ENCODE peak calls at places on chromosomes 1 and 21, in seven cellular contexts. One of them, this sample, is unnamed.

GRCh38 chr21:41411449-41412089 is 14.5 kb upstream of the MX1 start:
- DNase-seq in heart left ventricle: peak
- DNase-seq in HFF-Myc: no peak
- DNase-seq in lower leg skin: peak
- DNase-seq in left ventricle myocardium inferior: no peak
- DNase-seq in right atrium auricular region: peak
- DNase-seq in fibroblast of pulmonary artery: no peak
- DNase-seq in this sample: no peak

GRCh38 chr1:245113649-245114048 is 41.1 kb upstream of the KIF26B start:
- DNase-seq in HFF-Myc: no peak
- DNase-seq in lower leg skin: no peak
- DNase-seq in heart left ventricle: no peak
- DNase-seq in right atrium auricular region: no peak
- DNase-seq in fibroblast of pulmonary artery: no peak
- DNase-seq in left ventricle myocardium inferior: no peak
- DNase-seq in this sample: no peak

GRCh38 chr1:110673805-110674336 is 869 bp downstream of the KCNA3 start:
- DNase-seq in heart left ventricle: no peak
- DNase-seq in left ventricle myocardium inferior: no peak
- DNase-seq in HFF-Myc: no peak
- DNase-seq in lower leg skin: peak
- DNase-seq in right atrium auricular region: no peak
- DNase-seq in fibroblast of pulmonary artery: no peak
- DNase-seq in this sample: no peak

GRCh38 chr1:35753626-35754260 is 16.0 kb downstream of the CLSPN start:
- DNase-seq in left ventricle myocardium inferior: no peak
- DNase-seq in heart left ventricle: no peak
- DNase-seq in fibroblast of pulmonary artery: no peak
- DNase-seq in lower leg skin: no peak
- DNase-seq in right atrium auricular region: no peak
- DNase-seq in HFF-Myc: no peak
- DNase-seq in this sample: no peak

GRCh38 chr1:221563476-221563921 is 178.4 kb downstream of the DUSP10 start:
- DNase-seq in heart left ventricle: no peak
- DNase-seq in fibroblast of pulmonary artery: no peak
- DNase-seq in lower leg skin: no peak
- DNase-seq in left ventricle myocardium inferior: no peak
- DNase-seq in HFF-Myc: no peak
- DNase-seq in right atrium auricular region: no peak
- DNase-seq in this sample: no peak

GRCh38 chr1:48109390-48110009 is 112.3 kb upstream of the TRABD2B start:
- DNase-seq in HFF-Myc: peak
- DNase-seq in left ventricle myocardium inferior: no peak
- DNase-seq in lower leg skin: no peak
- DNase-seq in right atrium auricular region: no peak
- DNase-seq in fibroblast of pulmonary artery: peak
- DNase-seq in heart left ventricle: no peak
- DNase-seq in this sample: peak

GRCh38 chr1:238223067-238223640 is 332.4 kb upstream of the ZP4 start:
- DNase-seq in HFF-Myc: no peak
- DNase-seq in lower leg skin: no peak
- DNase-seq in right atrium auricular region: no peak
- DNase-seq in fibroblast of pulmonary artery: peak
- DNase-seq in heart left ventricle: no peak
- DNase-seq in left ventricle myocardium inferior: no peak
- DNase-seq in this sample: no peak

GRCh38 chr1:58460469-58460868 is 86.1 kb downstream of the OMA1 start:
- DNase-seq in left ventricle myocardium inferior: no peak
- DNase-seq in heart left ventricle: no peak
- DNase-seq in right atrium auricular region: no peak
- DNase-seq in HFF-Myc: peak
- DNase-seq in lower leg skin: no peak
- DNase-seq in fibroblast of pulmonary artery: peak
- DNase-seq in this sample: no peak

GRCh38 chr1:66373072-66373685 is 160.8 kb upstream of the SGIP1 start:
- DNase-seq in left ventricle myocardium inferior: no peak
- DNase-seq in right atrium auricular region: no peak
- DNase-seq in lower leg skin: no peak
- DNase-seq in heart left ventricle: no peak
- DNase-seq in fibroblast of pulmonary artery: no peak
- DNase-seq in HFF-Myc: no peak
- DNase-seq in this sample: no peak

GRCh38 chr1:54120698-54121481 is 31.9 kb downstream of the CDCP2 start:
- DNase-seq in heart left ventricle: no peak
- DNase-seq in lower leg skin: no peak
- DNase-seq in right atrium auricular region: no peak
- DNase-seq in fibroblast of pulmonary artery: no peak
- DNase-seq in HFF-Myc: no peak
- DNase-seq in left ventricle myocardium inferior: no peak
- DNase-seq in this sample: no peak

GRCh38 chr1:218488986-218489385 is 143.8 kb downstream of the TGFB2 start:
- DNase-seq in heart left ventricle: no peak
- DNase-seq in lower leg skin: no peak
- DNase-seq in HFF-Myc: no peak
- DNase-seq in right atrium auricular region: no peak
- DNase-seq in fibroblast of pulmonary artery: peak
- DNase-seq in left ventricle myocardium inferior: no peak
- DNase-seq in this sample: peak

GRCh38 chr21:36615274-36615964 is 83.5 kb upstream of the SIM2 start:
- DNase-seq in left ventricle myocardium inferior: no peak
- DNase-seq in HFF-Myc: no peak
- DNase-seq in heart left ventricle: no peak
- DNase-seq in right atrium auricular region: no peak
- DNase-seq in fibroblast of pulmonary artery: no peak
- DNase-seq in lower leg skin: no peak
- DNase-seq in this sample: no peak

GRCh38 chr1:100344774-100345173 is 7.5 kb upstream of the CDC14A start:
- DNase-seq in left ventricle myocardium inferior: no peak
- DNase-seq in heart left ventricle: no peak
- DNase-seq in HFF-Myc: no peak
- DNase-seq in right atrium auricular region: no peak
- DNase-seq in fibroblast of pulmonary artery: no peak
- DNase-seq in lower leg skin: no peak
- DNase-seq in this sample: no peak

GRCh38 chr1:207863893-207864535 is 46.9 kb downstream of the CD34 start:
- DNase-seq in fibroblast of pulmonary artery: no peak
- DNase-seq in right atrium auricular region: peak
- DNase-seq in left ventricle myocardium inferior: no peak
- DNase-seq in lower leg skin: peak
- DNase-seq in heart left ventricle: peak
- DNase-seq in HFF-Myc: no peak
- DNase-seq in this sample: no peak

GRCh38 chr1:16442273-16442672 is 1.7 kb downstream of the NECAP2 start:
- DNase-seq in HFF-Myc: no peak
- DNase-seq in fibroblast of pulmonary artery: no peak
- DNase-seq in heart left ventricle: no peak
- DNase-seq in right atrium auricular region: no peak
- DNase-seq in lower leg skin: no peak
- DNase-seq in left ventricle myocardium inferior: no peak
- DNase-seq in this sample: no peak

GRCh38 chr1:9201421-9202239 is 32.9 kb upstream of the H6PD start:
- DNase-seq in left ventricle myocardium inferior: no peak
- DNase-seq in HFF-Myc: no peak
- DNase-seq in right atrium auricular region: peak
- DNase-seq in heart left ventricle: no peak
- DNase-seq in lower leg skin: no peak
- DNase-seq in fibroblast of pulmonary artery: peak
- DNase-seq in this sample: peak

GRCh38 chr1:160363951-160364350 is 2.9 kb upstream of the NHLH1 start:
- DNase-seq in heart left ventricle: no peak
- DNase-seq in HFF-Myc: no peak
- DNase-seq in lower leg skin: peak
- DNase-seq in right atrium auricular region: peak
- DNase-seq in left ventricle myocardium inferior: no peak
- DNase-seq in fibroblast of pulmonary artery: no peak
- DNase-seq in this sample: no peak

GRCh38 chr21:31364265-31364945 is 20.3 kb upstream of the TIAM1 start:
- DNase-seq in lower leg skin: no peak
- DNase-seq in fibroblast of pulmonary artery: no peak
- DNase-seq in HFF-Myc: no peak
- DNase-seq in heart left ventricle: no peak
- DNase-seq in right atrium auricular region: no peak
- DNase-seq in left ventricle myocardium inferior: no peak
- DNase-seq in this sample: no peak

GRCh38 chr21:39954570-39954969 is 87.3 kb downstream of the PCP4 start:
- DNase-seq in heart left ventricle: no peak
- DNase-seq in HFF-Myc: no peak
- DNase-seq in left ventricle myocardium inferior: no peak
- DNase-seq in fibroblast of pulmonary artery: no peak
- DNase-seq in lower leg skin: peak
- DNase-seq in right atrium auricular region: no peak
- DNase-seq in this sample: no peak

GRCh38 chr1:111884772-111885443 is 104.6 kb downstream of the KCND3 start:
- DNase-seq in fibroblast of pulmonary artery: no peak
- DNase-seq in heart left ventricle: peak
- DNase-seq in lower leg skin: no peak
- DNase-seq in HFF-Myc: no peak
- DNase-seq in left ventricle myocardium inferior: no peak
- DNase-seq in right atrium auricular region: no peak
- DNase-seq in this sample: no peak
- TF ChIP-seq CTCF in fibroblast of pulmonary artery: no peak
- TF ChIP-seq CTCF in heart left ventricle: peak
- TF ChIP-seq CTCF in lower leg skin: no peak
- TF ChIP-seq CTCF in HFF-Myc: no peak
- TF ChIP-seq CTCF in left ventricle myocardium inferior: peak
- TF ChIP-seq CTCF in right atrium auricular region: peak
- TF ChIP-seq CTCF in this sample: no peak

GRCh38 chr1:147591246-147591891 is 50.1 kb downstream of the BCL9 start:
- DNase-seq in heart left ventricle: no peak
- DNase-seq in fibroblast of pulmonary artery: no peak
- DNase-seq in right atrium auricular region: no peak
- DNase-seq in left ventricle myocardium inferior: no peak
- DNase-seq in lower leg skin: no peak
- DNase-seq in HFF-Myc: no peak
- DNase-seq in this sample: no peak

GRCh38 chr1:147581459-147581858 is 40.2 kb downstream of the BCL9 start:
- DNase-seq in HFF-Myc: no peak
- DNase-seq in lower leg skin: no peak
- DNase-seq in fibroblast of pulmonary artery: no peak
- DNase-seq in left ventricle myocardium inferior: no peak
- DNase-seq in right atrium auricular region: no peak
- DNase-seq in heart left ventricle: no peak
- DNase-seq in this sample: no peak

GRCh38 chr1:147580609-147581008 is 39.3 kb downstream of the BCL9 start:
- DNase-seq in left ventricle myocardium inferior: no peak
- DNase-seq in lower leg skin: no peak
- DNase-seq in fibroblast of pulmonary artery: no peak
- DNase-seq in HFF-Myc: no peak
- DNase-seq in heart left ventricle: no peak
- DNase-seq in right atrium auricular region: no peak
- DNase-seq in this sample: no peak

GRCh38 chr1:147586412-147586811 is 45.1 kb downstream of the BCL9 start:
- DNase-seq in fibroblast of pulmonary artery: no peak
- DNase-seq in right atrium auricular region: no peak
- DNase-seq in HFF-Myc: no peak
- DNase-seq in left ventricle myocardium inferior: no peak
- DNase-seq in lower leg skin: no peak
- DNase-seq in heart left ventricle: no peak
- DNase-seq in this sample: no peak

DNA sequence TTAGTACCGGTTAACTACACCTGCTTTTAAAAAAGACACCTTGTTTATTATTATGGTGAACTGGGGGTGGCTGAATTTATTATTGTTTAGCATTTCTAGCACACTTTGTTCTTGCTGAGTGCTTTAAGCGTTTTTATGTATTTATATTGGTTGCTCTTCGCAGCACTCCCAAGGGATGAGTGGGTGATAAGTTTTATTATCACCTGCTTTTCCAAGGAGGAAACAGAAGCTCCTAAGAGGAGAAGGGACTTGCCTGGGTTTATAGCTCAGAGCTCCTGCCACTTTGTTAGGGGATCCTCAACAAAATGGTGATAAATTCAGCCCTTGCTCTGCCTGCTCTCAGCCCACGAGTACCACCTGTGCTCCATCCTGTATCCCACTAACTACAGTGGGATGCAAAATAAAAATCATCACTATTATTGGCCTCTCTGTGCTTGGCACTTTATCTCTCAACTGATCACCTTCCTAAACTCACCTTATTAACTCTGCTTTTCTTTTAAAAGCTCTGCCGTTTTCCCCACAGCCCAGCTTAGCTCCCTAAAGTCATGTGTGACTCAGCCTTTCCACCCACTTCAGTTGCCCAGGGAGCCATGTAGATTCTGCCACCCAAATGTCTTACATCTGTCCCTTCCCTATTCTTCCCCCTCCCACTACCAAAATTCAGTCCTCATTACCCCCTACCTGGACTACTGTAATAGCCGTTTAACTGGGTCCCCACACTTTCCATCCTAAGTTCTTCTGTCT is 44.5 kb downstream of the BCL9 start:
- DNase-seq in right atrium auricular region: no peak
- DNase-seq in HFF-Myc: no peak
- DNase-seq in left ventricle myocardium inferior: no peak
- DNase-seq in fibroblast of pulmonary artery: no peak
- DNase-seq in heart left ventricle: no peak
- DNase-seq in lower leg skin: no peak
- DNase-seq in this sample: no peak
- H3K4me3 ChIP-seq in right atrium auricular region: no peak
- H3K4me3 ChIP-seq in HFF-Myc: no peak
- H3K4me3 ChIP-seq in left ventricle myocardium inferior: no peak
- H3K4me3 ChIP-seq in fibroblast of pulmonary artery: no peak
- H3K4me3 ChIP-seq in heart left ventricle: no peak
- H3K4me3 ChIP-seq in lower leg skin: no peak
- H3K4me3 ChIP-seq in this sample: no peak

GRCh38 chr1:78843111-78843908 is 163.2 kb downstream of the ADGRL4 start:
- DNase-seq in left ventricle myocardium inferior: no peak
- DNase-seq in lower leg skin: no peak
- DNase-seq in right atrium auricular region: no peak
- DNase-seq in fibroblast of pulmonary artery: peak
- DNase-seq in heart left ventricle: no peak
- DNase-seq in HFF-Myc: peak
- DNase-seq in this sample: no peak
- TF ChIP-seq CTCF in left ventricle myocardium inferior: no peak
- TF ChIP-seq CTCF in lower leg skin: no peak
- TF ChIP-seq CTCF in right atrium auricular region: no peak
- TF ChIP-seq CTCF in fibroblast of pulmonary artery: no peak
- TF ChIP-seq CTCF in heart left ventricle: no peak
- TF ChIP-seq CTCF in HFF-Myc: no peak
- TF ChIP-seq CTCF in this sample: no peak

GRCh38 chr21:44874497-44875331 is 1.2 kb upstream of the PTTG1IP start:
- DNase-seq in heart left ventricle: peak
- DNase-seq in lower leg skin: peak
- DNase-seq in HFF-Myc: no peak
- DNase-seq in fibroblast of pulmonary artery: peak
- DNase-seq in right atrium auricular region: peak
- DNase-seq in left ventricle myocardium inferior: peak
- DNase-seq in this sample: no peak

GRCh38 chr21:44876849-44877575 is 3.5 kb upstream of the PTTG1IP start:
- DNase-seq in left ventricle myocardium inferior: no peak
- DNase-seq in fibroblast of pulmonary artery: no peak
- DNase-seq in HFF-Myc: no peak
- DNase-seq in heart left ventricle: no peak
- DNase-seq in lower leg skin: no peak
- DNase-seq in right atrium auricular region: no peak
- DNase-seq in this sample: no peak

GRCh38 chr21:44873356-44874239 is at the start of gene PTTG1IP:
- DNase-seq in left ventricle myocardium inferior: peak
- DNase-seq in fibroblast of pulmonary artery: peak
- DNase-seq in HFF-Myc: peak
- DNase-seq in heart left ventricle: peak
- DNase-seq in lower leg skin: peak
- DNase-seq in right atrium auricular region: peak
- DNase-seq in this sample: peak

GRCh38 chr21:44874240-44874496 is 678 bp upstream of the PTTG1IP start:
- DNase-seq in HFF-Myc: no peak
- DNase-seq in fibroblast of pulmonary artery: no peak
- DNase-seq in right atrium auricular region: no peak
- DNase-seq in lower leg skin: no peak
- DNase-seq in left ventricle myocardium inferior: no peak
- DNase-seq in heart left ventricle: no peak
- DNase-seq in this sample: no peak

GRCh38 chr21:44875341-44875740 is 1.9 kb upstream of the PTTG1IP start:
- DNase-seq in lower leg skin: no peak
- DNase-seq in right atrium auricular region: no peak
- DNase-seq in heart left ventricle: no peak
- DNase-seq in fibroblast of pulmonary artery: peak
- DNase-seq in HFF-Myc: no peak
- DNase-seq in left ventricle myocardium inferior: no peak
- DNase-seq in this sample: peak
- H3K4me3 ChIP-seq in lower leg skin: no peak
- H3K4me3 ChIP-seq in right atrium auricular region: peak
- H3K4me3 ChIP-seq in heart left ventricle: peak
- H3K4me3 ChIP-seq in fibroblast of pulmonary artery: peak
- H3K4me3 ChIP-seq in HFF-Myc: no peak
- H3K4me3 ChIP-seq in left ventricle myocardium inferior: peak
- H3K4me3 ChIP-seq in this sample: no peak

This sample was measured in astrocyte of the spinal cord.